ENCODE peak calls at places on chromosomes 3 and 15, in eight cellular contexts. N is NCI-H1694; T is HCT116; U is psoas muscle; S is body of pancreas; Z is occipital lobe; D is stimulated activated CD4-positive, alpha-beta T cell treated with anti-CD3 and anti-CD28 coated beads, Interleukin-12 subunit alpha, Interleukin-12 subunit beta, amount 100 ng/mL, for 4 hours; Y is skeletal muscle cell. C is an unnamed sample.

GRCh38 chr3:37662708-37663107 is 199.0 kb upstream of the CTDSPL start:
- DNase-seq in D (no peak), N (no peak), U (no peak), Y (no peak), T (no peak), S (no peak), Z (no peak), C (no peak)

GRCh38 chr3:119580148-119580760 is 962 bp downstream of the ADPRH start:
- DNase-seq in T (no peak), N (no peak), S (peak; percentile 38), Y (no peak), U (peak; percentile 64), Z (no peak), D (peak; percentile 10), C (no peak)

GRCh38 chr15:40792394-40792793 is 14.5 kb upstream of the ZFYVE19 start:
- DNase-seq in S (no peak), Y (no peak), D (no peak), T (no peak), U (no peak), N (no peak), Z (no peak), C (no peak)

GRCh38 chr15:34582461-34583357 is 742 bp downstream of the GOLGA8B start:
- DNase-seq in Z (no peak), N (no peak), Y (no peak), T (peak; percentile 2), S (peak; percentile 70), U (peak; percentile 52), D (peak; percentile 35), C (peak; percentile 75)

GRCh38 chr15:57109005-57109404 is 190.6 kb downstream of the TCF12 start:
- DNase-seq in D (no peak), U (no peak), N (no peak), T (no peak), Y (no peak), Z (no peak), S (no peak), C (no peak)

GRCh38 chr3:71908001-71908400 is 123.1 kb upstream of the PROK2 start:
- DNase-seq in N (no peak), Y (no peak), Z (no peak), T (no peak), U (no peak), S (no peak), D (no peak), C (no peak)

GRCh38 chr3:33652736-33653135 is 65.3 kb downstream of the CLASP2 start:
- DNase-seq in T (no peak), D (no peak), N (no peak), Y (no peak), S (no peak), Z (no peak), U (no peak), C (no peak)

GRCh38 chr15:31828594-31828993 is 201.7 kb upstream of the CHRNA7 start:
- DNase-seq in T (no peak), S (no peak), N (no peak), Z (no peak), Y (no peak), U (no peak), D (no peak), C (no peak)

GRCh38 chr3:11989383-11990050 is 14.7 kb upstream of the SYN2 start:
- DNase-seq in N (no peak), U (no peak), Z (no peak), T (no peak), S (no peak), Y (no peak), D (no peak), C (no peak)

GRCh38 chr3:43285644-43286043 is 696 bp upstream of the SNRK start:
- DNase-seq in Y (no peak), S (no peak), U (no peak), T (no peak), D (no peak), Z (no peak), N (no peak), C (no peak)

GRCh38 chr3:30232546-30232945 is 373.9 kb upstream of the TGFBR2 start:
- DNase-seq in Z (no peak), D (no peak), Y (no peak), N (no peak), U (no peak), S (no peak), T (no peak), C (no peak)

GRCh38 chr3:24640330-24640877 is 145.8 kb upstream of the THRB start:
- DNase-seq in Z (no peak), S (peak; percentile 10), N (no peak), U (no peak), T (peak; percentile 27), Y (peak; percentile 5), D (no peak), C (no peak)

GRCh38 chr3:52068055-52068704 is 11.8 kb upstream of the DUSP7 start:
- DNase-seq in Z (no peak), N (no peak), D (no peak), U (no peak), Y (no peak), T (no peak), S (no peak), C (no peak)

GRCh38 chr15:67880651-67881182 is 40.9 kb upstream of the RNU6-1 start:
- DNase-seq in D (no peak), U (no peak), S (peak; percentile 44), Y (no peak), T (no peak), Z (no peak), N (no peak), C (no peak)

GRCh38 chr15:58981808-58982475 is 5.5 kb upstream of the RNF111 start:
- DNase-seq in D (no peak), Z (no peak), T (no peak), Y (no peak), N (no peak), S (no peak), U (no peak), C (no peak)

GRCh38 chr15:39403674-39404117 is 177.2 kb upstream of the THBS1 start:
- DNase-seq in N (no peak), T (no peak), Y (no peak), D (no peak), U (no peak), Z (no peak), S (no peak), C (no peak)

GRCh38 chr15:80309769-80310384 is 57.9 kb upstream of the CTXND1 start:
- DNase-seq in N (peak; percentile 35), S (peak; percentile 33), U (no peak), D (no peak), Z (no peak), T (peak; percentile 4), Y (no peak), C (no peak)

GRCh38 chr15:58221591-58222241 is 83.5 kb downstream of the AQP9 start:
- DNase-seq in T (peak; percentile 36), D (no peak), S (peak; percentile 13), Z (no peak), N (no peak), U (no peak), Y (no peak), C (no peak)

GRCh38 chr3:46593979-46594378 is 18.3 kb upstream of the FAM240A start:
- DNase-seq in D (no peak), T (no peak), U (no peak), Z (no peak), Y (no peak), S (no peak), N (no peak), C (no peak)

GRCh38 chr3:68447885-68448284 is 484.5 kb downstream of the TAFA4 start:
- DNase-seq in N (no peak), D (no peak), T (no peak), S (no peak), Z (no peak), U (no peak), Y (no peak), C (no peak)